ENCODE peak calls at places on chromosomes 3 and 15, in eight cellular contexts. I, G, Z, C, E, S, H and M are unnamed samples.

GRCh38 chr3:64023861-64024223 is 548 bp upstream of the PSMD6 start:
- DNase-seq in I (peak), G (peak), Z (no peak), C (no peak), E (no peak), S (no peak), H (no peak), M (no peak)

GRCh38 chr3:144296808-144297207 is 325.2 kb downstream of the DIPK2A start:
- DNase-seq in I (no peak), G (no peak), Z (no peak), C (no peak), E (no peak), S (no peak), H (no peak), M (no peak)

GRCh38 chr15:68411735-68412134 is 20.2 kb downstream of the ITGA11 start:
- DNase-seq in I (no peak), G (no peak), Z (no peak), C (no peak), E (no peak), S (no peak), H (no peak), M (no peak)

GRCh38 chr3:141651405-141651804 is 86.7 kb upstream of the RNF7 start:
- DNase-seq in I (no peak), G (no peak), Z (no peak), C (no peak), E (no peak), S (no peak), H (no peak), M (no peak)

GRCh38 chr15:26146162-26146561 is 283.0 kb upstream of the ATP10A start:
- DNase-seq in I (no peak), G (no peak), Z (no peak), C (no peak), E (no peak), S (no peak), H (no peak), M (no peak)

GRCh38 chr15:68666812-68667450 is 88.1 kb downstream of the CORO2B start:
- DNase-seq in I (no peak), G (no peak), Z (no peak), C (no peak), E (no peak), S (no peak), H (no peak), M (no peak)

GRCh38 chr3:65379223-65379622 is 659.5 kb downstream of the MAGI1 start:
- DNase-seq in I (no peak), G (no peak), Z (no peak), C (no peak), E (no peak), S (no peak), H (no peak), M (no peak)

GRCh38 chr15:26702381-26702780 is 70.5 kb downstream of the GABRB3 start:
- DNase-seq in I (no peak), G (no peak), Z (no peak), C (no peak), E (no peak), S (no peak), H (no peak), M (no peak)

GRCh38 chr3:4512895-4513616 is 19.9 kb downstream of the ITPR1 start:
- DNase-seq in I (peak), G (no peak), Z (no peak), C (no peak), E (no peak), S (no peak), H (no peak), M (no peak)

GRCh38 chr15:58506064-58506490 is 74.3 kb downstream of the LIPC start:
- DNase-seq in I (no peak), G (no peak), Z (no peak), C (no peak), E (no peak), S (no peak), H (no peak), M (no peak)

GRCh38 chr15:99502182-99502581 is 63.6 kb upstream of the MEF2A start:
- DNase-seq in I (no peak), G (no peak), Z (no peak), C (no peak), E (no peak), S (no peak), H (no peak), M (no peak)

GRCh38 chr3:42872718-42873117 is 3.0 kb downstream of the CYP8B1 start:
- DNase-seq in I (no peak), G (no peak), Z (no peak), C (no peak), E (no peak), S (no peak), H (peak), M (no peak)

GRCh38 chr3:12956316-12956660 is 114.9 kb upstream of the RPL32 start:
- DNase-seq in I (no peak), G (no peak), Z (no peak), C (no peak), E (no peak), S (no peak), H (no peak), M (peak)

GRCh38 chr15:72902245-72902928 is 118.8 kb upstream of the ADPGK start:
- DNase-seq in I (peak), G (peak), Z (no peak), C (no peak), E (no peak), S (no peak), H (peak), M (no peak)

GRCh38 chr3:182979719-182980191 is 583 bp downstream of the DCUN1D1 start:
- DNase-seq in I (no peak), G (peak), Z (peak), C (no peak), E (no peak), S (no peak), H (peak), M (peak)

GRCh38 chr3:46213201-46213600 is 5.1 kb upstream of the CCR1 start:
- DNase-seq in I (no peak), G (no peak), Z (no peak), C (no peak), E (no peak), S (no peak), H (no peak), M (peak)

GRCh38 chr15:72020799-72021198 is 97.2 kb downstream of the MYO9A start:
- DNase-seq in I (no peak), G (no peak), Z (no peak), C (no peak), E (no peak), S (no peak), H (no peak), M (no peak)

GRCh38 chr15:80580107-80580506 is 115.0 kb upstream of the ABHD17C start:
- DNase-seq in I (peak), G (peak), Z (no peak), C (peak), E (no peak), S (peak), H (no peak), M (peak)

GRCh38 chr15:26179906-26180305 is 316.8 kb upstream of the ATP10A start:
- DNase-seq in I (no peak), G (no peak), Z (peak), C (no peak), E (no peak), S (no peak), H (no peak), M (peak)

GRCh38 chr3:136942796-136943195 is 15.0 kb upstream of the IL20RB start:
- DNase-seq in I (no peak), G (no peak), Z (no peak), C (no peak), E (no peak), S (no peak), H (no peak), M (no peak)

GRCh38 chr3:122305818-122306621 is 19.0 kb upstream of the CSTA start:
- DNase-seq in I (no peak), G (peak), Z (peak), C (no peak), E (peak), S (no peak), H (peak), M (peak)

GRCh38 chr3:30084971-30085403 is 521.4 kb upstream of the TGFBR2 start:
- DNase-seq in I (no peak), G (no peak), Z (peak), C (peak), E (no peak), S (no peak), H (no peak), M (no peak)

GRCh38 chr3:128492353-128493220 is at the start of gene GATA2:
- DNase-seq in I (no peak), G (no peak), Z (peak), C (no peak), E (no peak), S (no peak), H (no peak), M (peak)

GRCh38 chr3:182618085-182618732 is 175.1 kb upstream of the ATP11B start:
- DNase-seq in I (peak), G (peak), Z (no peak), C (no peak), E (no peak), S (no peak), H (no peak), M (peak)

GRCh38 chr3:183579967-183580720 is 24.6 kb upstream of the KLHL6 start:
- DNase-seq in I (peak), G (peak), Z (no peak), C (no peak), E (no peak), S (no peak), H (no peak), M (no peak)

GRCh38 chr3:111692593-111693552 is 97.7 kb upstream of the ZBED2 start:
- DNase-seq in I (no peak), G (no peak), Z (no peak), C (no peak), E (no peak), S (no peak), H (no peak), M (no peak)

GRCh38 chr3:167078070-167078622 is 302.0 kb downstream of the ZBBX start:
- DNase-seq in I (no peak), G (no peak), Z (no peak), C (no peak), E (no peak), S (no peak), H (no peak), M (no peak)

GRCh38 chr3:128448491-128448890 is 18.2 kb downstream of the DNAJB8 start:
- DNase-seq in I (no peak), G (no peak), Z (no peak), C (no peak), E (no peak), S (no peak), H (no peak), M (no peak)

GRCh38 chr3:197829397-197830045 is 38.5 kb downstream of the LRCH3 start:
- DNase-seq in I (no peak), G (no peak), Z (no peak), C (no peak), E (no peak), S (no peak), H (no peak), M (no peak)

GRCh38 chr3:71258116-71258515 is 325.4 kb downstream of the FOXP1 start:
- DNase-seq in I (peak), G (peak), Z (no peak), C (peak), E (no peak), S (peak), H (no peak), M (no peak)